ENCODE peak calls at places on chromosomes 3 and 15, in six cellular contexts. Z is amniotic stem cell, P is A172, J is T-helper 2 cell, O is colonic mucosa, S is NCI-H69. E is an unnamed sample.

GRCh38 chr3:195445885-195446284 is 3.1 kb upstream of the ACAP2 start:
- DNase-seq in J (no peak), S (no peak), O (no peak), P (no peak), Z (no peak), E (no peak)

GRCh38 chr3:59563072-59563605 is 513.3 kb upstream of the CFAP20DC start:
- DNase-seq in O (no peak), S (no peak), J (no peak), P (peak), Z (no peak), E (no peak)

GRCh38 chr15:65980824-65981456 is 111.6 kb downstream of the RAB11A start:
- DNase-seq in S (peak), P (peak), J (no peak), Z (peak), O (peak), E (no peak)

GRCh38 chr3:10074666-10075065 is 33.4 kb downstream of the FANCD2OS start:
- DNase-seq in O (no peak), Z (no peak), J (no peak), S (no peak), P (no peak), E (no peak)

GRCh38 chr3:14467723-14468620 is 65.6 kb downstream of the SLC6A6 start:
- DNase-seq in O (peak), Z (peak), J (no peak), S (peak), P (no peak), E (peak)

GRCh38 chr15:37764733-37765191 is 169.7 kb upstream of the TMCO5A start:
- DNase-seq in J (no peak), O (peak), Z (peak), P (peak), S (peak), E (no peak)

GRCh38 chr3:77320514-77320913 is 280.6 kb downstream of the ROBO2 start:
- DNase-seq in S (peak), P (no peak), O (no peak), J (no peak), Z (no peak), E (no peak)

GRCh38 chr3:17645074-17645698 is 97.2 kb downstream of the TBC1D5 start:
- DNase-seq in S (peak), Z (peak), J (no peak), O (peak), P (peak), E (no peak)

GRCh38 chr3:8328971-8329370 is 172.7 kb upstream of the LMCD1 start:
- DNase-seq in S (peak), P (no peak), O (no peak), Z (no peak), J (no peak), E (no peak)

GRCh38 chr15:52251144-52251860 is 44.3 kb downstream of the MYO5C start:
- DNase-seq in J (no peak), Z (no peak), P (no peak), S (no peak), O (no peak), E (no peak)

GRCh38 chr3:74079961-74080562 is 455.3 kb upstream of the PDZRN3 start:
- DNase-seq in O (no peak), S (peak), Z (no peak), P (no peak), J (no peak), E (no peak)

GRCh38 chr3:129398803-129399144 is 29.7 kb downstream of the EFCAB12 start:
- DNase-seq in Z (no peak), J (no peak), P (no peak), S (no peak), O (peak), E (no peak)

GRCh38 chr3:127700406-127700805 is 27.7 kb downstream of the ABTB1 start:
- DNase-seq in P (no peak), S (no peak), Z (no peak), J (no peak), O (no peak), E (no peak)

GRCh38 chr3:148723591-148723990 is 25.9 kb downstream of the AGTR1 start:
- DNase-seq in O (no peak), Z (peak), J (no peak), S (no peak), P (peak), E (no peak)

GRCh38 chr3:38382506-38383080 is 36.0 kb downstream of the XYLB start:
- DNase-seq in J (no peak), P (no peak), O (no peak), S (no peak), Z (no peak), E (no peak)

GRCh38 chr3:16319307-16319706 is 54.3 kb downstream of the OXNAD1 start:
- DNase-seq in Z (no peak), S (peak), P (no peak), O (no peak), J (no peak), E (no peak)

GRCh38 chr3:10285742-10286524 is 6.8 kb downstream of the GHRL start:
- DNase-seq in P (no peak), J (no peak), Z (no peak), O (no peak), S (no peak), E (no peak)

GRCh38 chr15:29690765-29691475 is 131.3 kb downstream of the TJP1 start:
- DNase-seq in J (no peak), O (no peak), P (no peak), Z (no peak), S (peak), E (no peak)

GRCh38 chr15:66069751-66070150 is 183.8 kb downstream of the MEGF11 start:
- DNase-seq in O (no peak), P (peak), J (no peak), Z (no peak), S (peak), E (no peak)

GRCh38 chr15:84810073-84810840 is 6.9 kb upstream of the ALPK3 start:
- DNase-seq in Z (no peak), S (no peak), O (no peak), J (no peak), P (no peak), E (no peak)

GRCh38 chr3:144085964-144086363 is 114.3 kb downstream of the DIPK2A start:
- DNase-seq in Z (no peak), O (no peak), S (peak), P (no peak), J (no peak), E (no peak)

GRCh38 chr15:74615313-74616019 is at the start of gene CLK3:
- DNase-seq in P (peak), J (peak), S (peak), Z (peak), O (peak), E (peak)

GRCh38 chr3:182671942-182672341 is 121.4 kb upstream of the ATP11B start:
- DNase-seq in Z (no peak), J (no peak), O (no peak), S (no peak), P (no peak), E (no peak)

GRCh38 chr15:56732135-56732880 is 1.0 kb downstream of the ZNF280D start:
- DNase-seq in Z (peak), S (peak), J (no peak), P (peak), O (peak), E (no peak)

GRCh38 chr15:28110416-28110975 is 11.4 kb upstream of the OCA2 start:
- DNase-seq in P (no peak), Z (no peak), O (no peak), S (no peak), J (no peak), E (no peak)

GRCh38 chr3:186002884-186003472 is 65.2 kb upstream of the TRA2B start:
- DNase-seq in J (no peak), O (no peak), P (peak), Z (no peak), S (no peak), E (no peak)

GRCh38 chr3:9732080-9732752 is 681 bp downstream of the BRPF1 start:
- DNase-seq in J (no peak), S (peak), P (no peak), O (peak), Z (no peak), E (no peak)

GRCh38 chr3:115624029-115624645 is 827 bp downstream of the GAP43 start:
- DNase-seq in O (no peak), S (peak), J (no peak), Z (no peak), P (no peak), E (no peak)

GRCh38 chr3:98890960-98891910 is 10.3 kb downstream of the DCBLD2 start:
- DNase-seq in O (no peak), Z (no peak), J (no peak), S (no peak), P (peak), E (no peak)

GRCh38 chr15:79099692-79100091 is 9.1 kb upstream of the RASGRF1 start:
- DNase-seq in Z (no peak), J (no peak), P (peak), S (no peak), O (no peak), E (no peak)

GRCh38 chr3:177145402-177145801 is 51.9 kb downstream of the TBL1XR1 start:
- DNase-seq in S (no peak), Z (no peak), P (no peak), O (no peak), J (no peak), E (no peak)

GRCh38 chr3:134374791-134375541 is 719 bp upstream of the AMOTL2 start:
- DNase-seq in Z (no peak), O (peak), J (no peak), S (peak), P (peak), E (no peak)

GRCh38 chr15:27097506-27097905 is 126.5 kb downstream of the GABRG3 start:
- DNase-seq in S (no peak), Z (no peak), P (no peak), J (no peak), O (no peak), E (no peak)

GRCh38 chr15:98733098-98733497 is 84.8 kb downstream of the IGF1R start:
- DNase-seq in P (no peak), J (no peak), O (no peak), S (no peak), Z (no peak), E (no peak)

GRCh38 chr3:127027811-127028548 is 45.1 kb downstream of the PLXNA1 start:
- DNase-seq in S (no peak), J (no peak), P (no peak), O (peak), Z (no peak), E (no peak)

GRCh38 chr3:136858381-136858780 is 3.6 kb upstream of the NCK1 start:
- DNase-seq in O (no peak), J (no peak), S (no peak), Z (no peak), P (no peak), E (no peak)

GRCh38 chr15:45407786-45408185 is 29.4 kb upstream of the GATM start:
- DNase-seq in P (no peak), J (no peak), Z (no peak), S (no peak), O (no peak), E (no peak)

E was measured in memory B cell.